ENCODE peak calls at places on chromosomes 6 and 20, in eight cellular contexts. A is fibroblast of lung, F is mammary epithelial cell, P is heart left ventricle, O is upper lobe of left lung, U is mucosa of descending colon, H is suprapubic skin, X is NT2/D1. C is an unnamed sample. For H3K4me1, the result is how much of the 10 kb centered on the place peaks cover.

GRCh38 chr6:109027964-109028363 is 66.7 kb downstream of the SESN1 start:
- DNase-seq in A (no peak), F (no peak), P (no peak), O (no peak), U (no peak), H (no peak), X (no peak), C (no peak)

GRCh38 chr6:130991422-130992144 is 71.5 kb downstream of the EPB41L2 start:
- DNase-seq in A (no peak), F (no peak), P (no peak), O (no peak), U (no peak), H (no peak), X (no peak), C (no peak)

GRCh38 chr20:2385496-2385895 is 4.8 kb downstream of the TGM6 start:
- DNase-seq in A (no peak), F (no peak), P (no peak), O (no peak), U (no peak), H (no peak), X (no peak), C (no peak)

GRCh38 chr6:157405986-157406385 is 25.0 kb downstream of the ZDHHC14 start:
- DNase-seq in A (peak), F (peak), P (no peak), O (no peak), U (no peak), H (no peak), X (no peak), C (no peak)

GRCh38 chr20:44166477-44166876 is 20.5 kb downstream of the JPH2 start:
- DNase-seq in A (no peak), F (no peak), P (peak), O (no peak), U (no peak), H (no peak), X (no peak), C (no peak)

GRCh38 chr6:141956046-141956761 is 176.5 kb upstream of the GJE1 start:
- DNase-seq in A (peak), F (no peak), P (no peak), O (no peak), U (no peak), H (no peak), X (no peak), C (no peak)

GRCh38 chr6:163814494-163815364 is 400.2 kb downstream of the QKI start:
- DNase-seq in A (peak), F (no peak), P (peak), O (no peak), U (no peak), H (peak), X (no peak), C (no peak)

GRCh38 chr20:38290829-38291581 is 13.0 kb upstream of the BPI start:
- DNase-seq in A (peak), F (no peak), P (peak), O (no peak), U (peak), H (no peak), X (peak), C (peak)

GRCh38 chr6:45387236-45387635 is 9.5 kb upstream of the SUPT3H start:
- DNase-seq in A (no peak), F (no peak), P (no peak), O (no peak), U (no peak), H (no peak), X (no peak), C (no peak)

GRCh38 chr6:9116026-9116425 is 680.7 kb upstream of the SLC35B3 start:
- DNase-seq in A (peak), F (no peak), P (no peak), O (no peak), U (no peak), H (no peak), X (no peak), C (no peak)

GRCh38 chr20:15475483-15475882 is 1097.8 kb downstream of the KIF16B start:
- DNase-seq in A (no peak), F (peak), P (peak), O (peak), U (peak), H (no peak), X (no peak), C (no peak)

GRCh38 chr6:150967381-150967780 is 101.9 kb downstream of the MTHFD1L start:
- DNase-seq in A (no peak), F (no peak), P (no peak), O (no peak), U (no peak), H (no peak), X (no peak), C (no peak)

GRCh38 chr20:34583524-34583923 is 25.0 kb downstream of the MAP1LC3A start:
- DNase-seq in A (no peak), F (no peak), P (peak), O (no peak), U (no peak), H (no peak), X (no peak), C (no peak)

GRCh38 chr6:16679050-16679449 is 82.2 kb downstream of the ATXN1 start:
- DNase-seq in A (no peak), F (no peak), P (no peak), O (no peak), U (no peak), H (no peak), X (no peak), C (no peak)
- H3K4me3 ChIP-seq in A (no peak), F (no peak), P (no peak), O (no peak), U (no peak), H (no peak), X (no peak), C (no peak)

GRCh38 chr6:33432546-33432945 is 12.7 kb downstream of the SYNGAP1 start:
- DNase-seq in A (no peak), F (no peak), P (no peak), O (no peak), U (no peak), H (no peak), X (no peak), C (no peak)

GRCh38 chr6:33431880-33432541 is 12.1 kb downstream of the SYNGAP1 start:
- DNase-seq in A (no peak), F (no peak), P (no peak), O (no peak), U (no peak), H (no peak), X (no peak), C (no peak)

GRCh38 chr6:33430991-33431879 is 11.4 kb downstream of the SYNGAP1 start:
- DNase-seq in A (peak), F (no peak), P (peak), O (peak), U (peak), H (no peak), X (peak), C (no peak)

GRCh38 chr6:33433560-33434191 is 13.8 kb downstream of the SYNGAP1 start:
- DNase-seq in A (peak), F (no peak), P (peak), O (no peak), U (no peak), H (no peak), X (peak), C (no peak)

GRCh38 chr6:33433001-33433559 is 13.2 kb downstream of the SYNGAP1 start:
- DNase-seq in A (no peak), F (no peak), P (no peak), O (no peak), U (no peak), H (no peak), X (no peak), C (no peak)
- H3K4me1 ChIP-seq in A (under half), F (under half), P (half or more), O (under half), U (under half), H (under half), X (under half), C (under half)

DNA sequence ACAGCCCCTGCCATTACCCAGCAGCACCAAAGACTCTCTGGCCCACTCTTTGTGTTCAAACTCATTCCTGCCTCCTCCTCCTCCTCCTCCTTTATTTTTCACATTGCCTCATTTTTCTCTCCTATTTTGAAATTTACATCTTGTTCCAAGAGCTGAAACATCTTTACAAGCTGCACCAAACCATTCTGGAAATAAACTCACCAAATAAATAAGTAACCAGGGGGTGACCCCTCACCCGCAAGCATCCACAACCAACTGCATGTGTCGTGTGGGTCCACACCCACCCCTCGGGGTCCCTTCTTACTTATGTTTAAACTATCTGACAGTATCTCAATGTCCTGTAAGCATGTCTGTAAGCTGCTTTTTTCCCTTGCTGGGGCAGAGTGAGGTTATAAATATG is 1.4 kb downstream of the KCNB1 start:
- DNase-seq in A (no peak), F (no peak), P (no peak), O (no peak), U (no peak), H (no peak), X (no peak), C (no peak)
- H3K4me3 ChIP-seq in A (no peak), F (no peak), P (no peak), O (no peak), U (no peak), H (no peak), X (no peak), C (no peak)

DNA sequence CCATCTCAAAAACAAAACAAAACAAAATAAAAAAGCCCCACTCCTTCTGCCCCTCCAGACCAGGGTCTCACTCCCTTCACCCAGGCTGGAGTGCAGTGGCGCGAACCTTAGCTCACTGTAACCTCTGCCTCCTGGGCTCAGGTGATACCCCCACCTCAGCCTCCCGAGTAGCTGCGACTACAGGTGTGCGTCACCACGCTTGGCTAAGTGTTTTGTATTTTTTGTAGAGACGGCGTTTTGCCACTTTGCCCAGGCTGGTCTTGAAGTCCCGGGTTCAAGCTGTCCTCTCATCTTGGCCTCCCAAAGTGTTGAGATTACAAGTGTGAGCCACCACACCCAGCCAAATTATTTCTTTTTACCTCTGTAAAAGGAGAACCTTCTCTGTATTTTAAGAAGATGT is 110.1 kb downstream of the NCOA3 start:
- DNase-seq in A (no peak), F (no peak), P (no peak), O (no peak), U (no peak), H (no peak), X (no peak), C (no peak)
- H3K4me1 ChIP-seq in A (under half), F (under half), P (under half), O (under half), U (under half), H (under half), X (under half), C (under half)

GRCh38 chr20:64076061-64076997 is 3.0 kb downstream of the RGS19 start:
- DNase-seq in A (no peak), F (no peak), P (no peak), O (no peak), U (no peak), H (no peak), X (no peak), C (no peak)
- H3K4me3 ChIP-seq in A (no peak), F (no peak), P (no peak), O (no peak), U (no peak), H (peak), X (no peak), C (no peak)